ENCODE peak calls at places on chromosome 20, in eight cellular contexts. R is adrenal gland; P is breast epithelium; B is mammary epithelial cell; H is aorta; G is naive thymus-derived CD4-positive, alpha-beta T cell; J is GM23248; Z is uterus. E is an unnamed sample.
A peak's percentile ranks its signal among the peaks of the same experiment; 100 is the strongest.

GRCh38 chr20:472137-472846 is 10.0 kb upstream of the TBC1D20 start:
- DNase-seq in B (no peak), P (no peak), R (no peak), J (no peak), G (no peak), Z (no peak), H (no peak), E (no peak)

GRCh38 chr20:61649879-61650200 is 397.8 kb downstream of the CDH4 start:
- DNase-seq in P (no peak), G (no peak), B (no peak), Z (no peak), J (no peak), R (no peak), H (no peak), E (no peak)

GRCh38 chr20:47727170-47727880 is 58.0 kb downstream of the SULF2 start:
- DNase-seq in P (no peak), R (peak; percentile 67), J (no peak), B (no peak), G (peak; percentile 73), H (peak; percentile 84), Z (no peak), E (peak; percentile 32)

GRCh38 chr20:38201356-38201755 is 36.3 kb upstream of the TGM2 start:
- DNase-seq in J (peak; percentile 94), Z (no peak), H (peak; percentile 71), G (no peak), R (peak; percentile 51), P (no peak), B (peak; percentile 94), E (no peak)

GRCh38 chr20:45095753-45096371 is 5.1 kb downstream of the KCNS1 start:
- DNase-seq in G (peak; percentile 68), J (peak; percentile 66), H (no peak), B (peak; percentile 44), Z (peak; percentile 52), P (no peak), R (peak; percentile 79), E (peak; percentile 57)

GRCh38 chr20:58389324-58389967 is 417 bp downstream of the VAPB start:
- DNase-seq in B (peak; percentile 41), G (no peak), Z (no peak), H (no peak), J (peak; percentile 83), P (no peak), R (peak; percentile 70), E (no peak)

GRCh38 chr20:46206025-46206424 is 87.9 kb downstream of the CD40 start:
- DNase-seq in B (peak; percentile 50), R (peak; percentile 74), G (no peak), P (no peak), J (peak; percentile 62), H (peak; percentile 79), Z (no peak), E (peak; percentile 46)

GRCh38 chr20:24694727-24695528 is 225.5 kb downstream of the SYNDIG1 start:
- DNase-seq in P (peak; percentile 43), H (no peak), R (peak; percentile 67), B (no peak), Z (no peak), G (no peak), J (peak; percentile 27), E (no peak)

GRCh38 chr20:4130404-4131189 is 115.2 kb upstream of the RNF24 start:
- DNase-seq in P (no peak), H (no peak), B (peak; percentile 59), G (no peak), R (no peak), Z (no peak), J (peak; percentile 80), E (no peak)

GRCh38 chr20:37977786-37978185 is 55.5 kb downstream of the TTI1 start:
- DNase-seq in P (no peak), B (no peak), H (no peak), G (no peak), R (peak; percentile 30), J (no peak), Z (no peak), E (no peak)

GRCh38 chr20:10540636-10541493 is 105.8 kb downstream of the SLX4IP start:
- DNase-seq in H (no peak), J (peak; percentile 86), P (no peak), Z (no peak), B (peak; percentile 90), G (no peak), R (no peak), E (no peak)

GRCh38 chr20:4369798-4370124 is 351.9 kb upstream of the PRND start:
- DNase-seq in B (no peak), R (no peak), H (no peak), Z (no peak), J (no peak), G (no peak), P (no peak), E (no peak)

GRCh38 chr20:2305946-2306345 is 10.1 kb downstream of the TGM3 start:
- DNase-seq in G (no peak), Z (no peak), P (no peak), B (no peak), H (no peak), R (no peak), J (no peak), E (no peak)

GRCh38 chr20:5073154-5074049 is 46.4 kb downstream of the PCNA start:
- DNase-seq in J (peak; percentile 92), G (no peak), B (peak; percentile 91), Z (peak; percentile 61), P (peak; percentile 86), R (peak; percentile 95), H (peak; percentile 96), E (peak; percentile 89)

GRCh38 chr20:47251154-47252020 is 105.1 kb downstream of the ZMYND8 start:
- DNase-seq in P (no peak), G (no peak), R (no peak), H (no peak), B (no peak), Z (no peak), J (no peak), E (no peak)

DNA sequence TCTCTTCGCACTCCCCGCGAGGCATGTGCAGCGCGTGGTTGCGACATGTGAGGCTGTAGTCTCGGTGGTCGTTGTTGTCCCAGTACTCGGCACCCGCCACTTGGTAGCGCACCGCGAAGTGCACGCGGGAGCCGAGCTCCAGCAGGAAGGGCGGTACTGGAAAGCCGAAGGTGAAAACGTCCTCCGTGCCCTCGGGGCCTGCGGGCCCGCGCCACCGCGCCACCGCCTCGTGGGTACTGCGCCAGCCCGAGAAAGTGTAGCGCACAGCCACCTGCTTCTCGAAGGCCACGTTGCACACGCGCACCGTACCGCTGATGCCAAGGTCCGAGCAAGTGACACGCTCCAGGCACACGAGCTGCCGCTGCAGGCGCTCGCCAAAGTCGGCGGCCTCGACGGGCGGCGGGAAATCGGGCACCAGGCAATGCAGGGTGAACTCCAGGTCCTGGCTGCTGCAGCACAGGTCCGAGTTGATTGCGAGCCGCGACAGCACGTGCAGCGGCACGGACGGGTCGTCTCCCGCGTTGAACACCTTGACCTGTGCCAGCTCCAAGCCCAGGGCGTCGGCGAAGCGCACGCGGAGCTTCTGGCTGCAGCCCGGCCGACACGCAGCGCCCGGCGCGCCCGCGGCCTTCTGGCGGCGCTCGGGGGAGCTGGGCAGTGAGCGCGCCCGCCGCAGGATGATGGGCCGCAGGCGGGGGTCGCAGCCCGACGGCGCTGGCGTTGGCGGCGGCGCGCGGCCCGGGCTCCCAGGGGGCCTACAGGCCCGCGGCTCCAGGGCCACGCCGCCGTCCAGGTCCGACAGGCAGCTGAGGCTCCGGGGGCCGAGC is 840 bp downstream of the PPP1R3D start:
- DNase-seq in G (peak; percentile 5), Z (peak; percentile 21), B (no peak), P (no peak), H (no peak), R (peak; percentile 56), J (no peak), E (peak; percentile 7)
- H3K27ac ChIP-seq in G (peak overlapping the region; percentile 79), Z (peak overlapping the region; percentile 89), B (peak overlapping the region; percentile 66), P (peak overlapping the region; percentile 98), H (peak overlapping the region; percentile 92), R (peak overlapping the region; percentile 96), J (peak overlapping the region; percentile 99), E (peak overlapping the region; percentile 96)

GRCh38 chr20:23156842-23157423 is 70.8 kb upstream of the CD93 start:
- DNase-seq in Z (no peak), R (no peak), H (no peak), B (no peak), J (peak; percentile 25), P (no peak), G (no peak), E (no peak)

GRCh38 chr20:23159256-23159922 is 73.3 kb upstream of the CD93 start:
- DNase-seq in H (no peak), J (no peak), R (no peak), G (no peak), P (no peak), B (no peak), Z (no peak), E (no peak)

GRCh38 chr20:23156170-23156841 is 70.2 kb upstream of the CD93 start:
- DNase-seq in B (peak; percentile 74), H (peak; percentile 79), G (no peak), P (no peak), R (peak; percentile 79), J (peak; percentile 90), Z (no peak), E (no peak)

GRCh38 chr20:23159923-23160445 is 73.9 kb upstream of the CD93 start:
- DNase-seq in J (peak; percentile 42), H (no peak), P (no peak), B (no peak), G (no peak), R (no peak), Z (no peak), E (no peak)

DNA sequence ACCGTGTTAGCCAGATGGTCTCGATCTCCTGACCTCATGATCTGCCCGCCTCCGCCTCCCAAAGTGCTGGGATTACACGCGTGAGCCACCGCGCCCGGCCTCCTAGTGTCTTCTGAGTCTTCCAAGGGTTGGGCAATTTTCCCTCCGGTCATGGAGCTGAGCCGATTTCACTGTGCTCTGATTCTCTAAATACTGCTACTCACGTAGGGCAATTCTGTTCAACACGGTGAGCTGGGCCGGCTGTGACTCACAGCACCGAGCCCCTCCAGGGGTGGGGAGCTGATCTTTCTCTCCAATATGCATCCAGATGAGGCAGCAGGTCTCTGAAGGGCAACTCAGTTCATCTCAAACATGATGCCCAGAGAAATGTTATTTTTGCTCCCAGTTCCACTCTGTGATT is 71.6 kb upstream of the CD93 start:
- DNase-seq in Z (no peak), B (peak; percentile 75), H (no peak), P (no peak), R (no peak), G (no peak), J (peak; percentile 48), E (no peak)
- H3K4me1 ChIP-seq in Z (no peaks in the 10 kb centered on the region), B (peaks cover 50% of the 10 kb centered on the region), H (peaks cover 8% of the 10 kb centered on the region), P (no peaks in the 10 kb centered on the region), R (peaks cover 26% of the 10 kb centered on the region), G (no peaks in the 10 kb centered on the region), J (peaks cover 62% of the 10 kb centered on the region), E (peaks cover 79% of the 10 kb centered on the region)

GRCh38 chr20:62955519-62956386 is 3.2 kb downstream of the SLC17A9 start:
- DNase-seq in R (no peak), G (no peak), P (no peak), J (no peak), Z (no peak), H (peak; percentile 43), B (no peak), E (no peak)
- H3K27ac ChIP-seq in R (no peak overlapping the region), G (no peak overlapping the region), P (peak overlapping the region; percentile 14), J (no peak overlapping the region), Z (no peak overlapping the region), H (no peak overlapping the region), B (no peak overlapping the region), E (no peak overlapping the region)

DNA sequence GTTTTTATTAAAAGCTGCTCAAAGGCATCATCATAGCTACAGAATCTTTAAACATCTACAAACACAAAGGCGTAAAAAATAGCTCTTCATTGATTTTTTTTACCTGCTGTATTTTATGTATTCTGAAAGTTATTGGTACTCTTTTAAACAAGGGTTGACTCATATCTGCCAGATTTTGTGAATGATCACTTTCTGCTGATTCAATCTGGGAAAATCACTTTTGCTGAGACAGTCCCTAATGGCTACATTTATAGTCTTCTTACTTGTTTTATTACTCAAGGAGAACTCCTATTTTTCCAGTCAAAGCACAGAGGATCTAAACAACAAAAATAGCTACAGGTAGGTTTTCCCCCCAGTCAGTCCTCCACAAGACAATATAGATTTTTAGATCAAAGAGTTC is 739.0 kb downstream of the CBLN4 start:
- DNase-seq in J (no peak), G (no peak), B (no peak), Z (no peak), P (no peak), H (no peak), R (no peak), E (no peak)
- H3K4me1 ChIP-seq in J (no peaks in the 10 kb centered on the region), G (no peaks in the 10 kb centered on the region), B (peaks cover 6% of the 10 kb centered on the region), Z (no peaks in the 10 kb centered on the region), P (no peaks in the 10 kb centered on the region), H (no peaks in the 10 kb centered on the region), R (no peaks in the 10 kb centered on the region), E (no peaks in the 10 kb centered on the region)

E was measured in heart right ventricle.